ENCODE peak calls at places on chromosome 10, in four cellular contexts. One of them, this sample, is unnamed.

GRCh38 chr10:78543026-78543748 is 509.5 kb downstream of the RPS24 start:
- DNase-seq in heart left ventricle: no peak
- DNase-seq in dorsolateral prefrontal cortex: no peak
- DNase-seq in MV-4-11: no peak
- DNase-seq in this sample: no peak

GRCh38 chr10:46270086-46270811 is 16.5 kb upstream of the ANTXRL start:
- DNase-seq in heart left ventricle: no peak
- DNase-seq in dorsolateral prefrontal cortex: no peak
- DNase-seq in MV-4-11: no peak
- DNase-seq in this sample: no peak

GRCh38 chr10:88477343-88478085 is 105.6 kb downstream of the RNLS start:
- DNase-seq in heart left ventricle: no peak
- DNase-seq in dorsolateral prefrontal cortex: no peak
- DNase-seq in MV-4-11: no peak
- DNase-seq in this sample: no peak

GRCh38 chr10:34280599-34281374 is 534.3 kb downstream of the PARD3 start:
- DNase-seq in heart left ventricle: no peak
- DNase-seq in dorsolateral prefrontal cortex: no peak
- DNase-seq in MV-4-11: no peak
- DNase-seq in this sample: no peak

GRCh38 chr10:34580643-34581042 is 234.5 kb downstream of the PARD3 start:
- DNase-seq in heart left ventricle: no peak
- DNase-seq in dorsolateral prefrontal cortex: no peak
- DNase-seq in MV-4-11: no peak
- DNase-seq in this sample: no peak

GRCh38 chr10:23155166-23155565 is 36.9 kb upstream of the PTF1A start:
- DNase-seq in heart left ventricle: no peak
- DNase-seq in dorsolateral prefrontal cortex: no peak
- DNase-seq in MV-4-11: peak
- DNase-seq in this sample: no peak

GRCh38 chr10:131003455-131003854 is 308.1 kb downstream of the TCERG1L start:
- DNase-seq in heart left ventricle: no peak
- DNase-seq in dorsolateral prefrontal cortex: no peak
- DNase-seq in MV-4-11: no peak
- DNase-seq in this sample: no peak

GRCh38 chr10:15858895-15859294 is 1.4 kb downstream of the MINDY3 start:
- DNase-seq in heart left ventricle: no peak
- DNase-seq in dorsolateral prefrontal cortex: no peak
- DNase-seq in MV-4-11: no peak
- DNase-seq in this sample: no peak

GRCh38 chr10:43199088-43199683 is 60.9 kb downstream of the CSGALNACT2 start:
- DNase-seq in heart left ventricle: no peak
- DNase-seq in dorsolateral prefrontal cortex: no peak
- DNase-seq in MV-4-11: no peak
- DNase-seq in this sample: no peak

GRCh38 chr10:129881641-129882040 is 82.4 kb downstream of the EBF3 start:
- DNase-seq in heart left ventricle: no peak
- DNase-seq in dorsolateral prefrontal cortex: no peak
- DNase-seq in MV-4-11: peak
- DNase-seq in this sample: no peak

GRCh38 chr10:124381011-124381591 is 37.6 kb downstream of the OAT start:
- DNase-seq in heart left ventricle: no peak
- DNase-seq in dorsolateral prefrontal cortex: no peak
- DNase-seq in MV-4-11: no peak
- DNase-seq in this sample: no peak

GRCh38 chr10:49596836-49597235 is 13.3 kb upstream of the SLC18A3 start:
- DNase-seq in heart left ventricle: peak
- DNase-seq in dorsolateral prefrontal cortex: no peak
- DNase-seq in MV-4-11: no peak
- DNase-seq in this sample: no peak

GRCh38 chr10:31274310-31274709 is 44.7 kb upstream of the ZEB1 start:
- DNase-seq in heart left ventricle: no peak
- DNase-seq in dorsolateral prefrontal cortex: no peak
- DNase-seq in MV-4-11: peak
- DNase-seq in this sample: no peak

GRCh38 chr10:24851595-24851994 is 100.8 kb downstream of the PRTFDC1 start:
- DNase-seq in heart left ventricle: no peak
- DNase-seq in dorsolateral prefrontal cortex: no peak
- DNase-seq in MV-4-11: no peak
- DNase-seq in this sample: no peak

GRCh38 chr10:98202378-98202777 is 65.6 kb downstream of the LOXL4 start:
- DNase-seq in heart left ventricle: no peak
- DNase-seq in dorsolateral prefrontal cortex: no peak
- DNase-seq in MV-4-11: no peak
- DNase-seq in this sample: no peak

GRCh38 chr10:76906221-76906620 is 731.4 kb downstream of the KCNMA1 start:
- DNase-seq in heart left ventricle: no peak
- DNase-seq in dorsolateral prefrontal cortex: no peak
- DNase-seq in MV-4-11: no peak
- DNase-seq in this sample: no peak

GRCh38 chr10:44979281-44980181 is 922 bp upstream of the DEPP1 start:
- DNase-seq in heart left ventricle: no peak
- DNase-seq in dorsolateral prefrontal cortex: no peak
- DNase-seq in MV-4-11: no peak
- DNase-seq in this sample: no peak

GRCh38 chr10:96619120-96619519 is 32.3 kb upstream of the TM9SF3 start:
- DNase-seq in heart left ventricle: no peak
- DNase-seq in dorsolateral prefrontal cortex: no peak
- DNase-seq in MV-4-11: no peak
- DNase-seq in this sample: no peak

GRCh38 chr10:91924212-91925021 is 847 bp downstream of the BTAF1 start:
- DNase-seq in heart left ventricle: no peak
- DNase-seq in dorsolateral prefrontal cortex: no peak
- DNase-seq in MV-4-11: peak
- DNase-seq in this sample: no peak

GRCh38 chr10:122251459-122252255 is 19.4 kb upstream of the BTBD16 start:
- DNase-seq in heart left ventricle: no peak
- DNase-seq in dorsolateral prefrontal cortex: no peak
- DNase-seq in MV-4-11: no peak
- DNase-seq in this sample: no peak

GRCh38 chr10:27512548-27512947 is 8.4 kb downstream of the RAB18 start:
- DNase-seq in heart left ventricle: no peak
- DNase-seq in dorsolateral prefrontal cortex: no peak
- DNase-seq in MV-4-11: no peak
- DNase-seq in this sample: no peak

GRCh38 chr10:55410415-55410885 is 609.4 kb upstream of the PCDH15 start:
- DNase-seq in heart left ventricle: peak
- DNase-seq in dorsolateral prefrontal cortex: peak
- DNase-seq in MV-4-11: no peak
- DNase-seq in this sample: no peak

GRCh38 chr10:15879663-15880062 is 19.4 kb upstream of the MINDY3 start:
- DNase-seq in heart left ventricle: no peak
- DNase-seq in dorsolateral prefrontal cortex: no peak
- DNase-seq in MV-4-11: peak
- DNase-seq in this sample: no peak

GRCh38 chr10:102549549-102549948 is 45.8 kb downstream of the SUFU start:
- DNase-seq in heart left ventricle: no peak
- DNase-seq in dorsolateral prefrontal cortex: no peak
- DNase-seq in MV-4-11: no peak
- DNase-seq in this sample: no peak

GRCh38 chr10:17512341-17513001 is 58.1 kb upstream of the ST8SIA6 start:
- DNase-seq in heart left ventricle: peak
- DNase-seq in dorsolateral prefrontal cortex: no peak
- DNase-seq in MV-4-11: no peak
- DNase-seq in this sample: peak

GRCh38 chr10:63707254-63707910 is 186.2 kb downstream of the REEP3 start:
- DNase-seq in heart left ventricle: no peak
- DNase-seq in dorsolateral prefrontal cortex: no peak
- DNase-seq in MV-4-11: peak
- DNase-seq in this sample: peak

GRCh38 chr10:70534281-70534680 is 55.7 kb downstream of the PALD1 start:
- DNase-seq in heart left ventricle: no peak
- DNase-seq in dorsolateral prefrontal cortex: no peak
- DNase-seq in MV-4-11: no peak
- DNase-seq in this sample: no peak

GRCh38 chr10:127649642-127650041 is 87.3 kb upstream of the FOXI2 start:
- DNase-seq in heart left ventricle: no peak
- DNase-seq in dorsolateral prefrontal cortex: no peak
- DNase-seq in MV-4-11: no peak
- DNase-seq in this sample: peak

GRCh38 chr10:61029411-61029810 is 85.4 kb upstream of the RHOBTB1 start:
- DNase-seq in heart left ventricle: no peak
- DNase-seq in dorsolateral prefrontal cortex: no peak
- DNase-seq in MV-4-11: no peak
- DNase-seq in this sample: no peak

GRCh38 chr10:77800738-77801266 is 125.8 kb downstream of the DLG5 start:
- DNase-seq in heart left ventricle: no peak
- DNase-seq in dorsolateral prefrontal cortex: no peak
- DNase-seq in MV-4-11: no peak
- DNase-seq in this sample: no peak

GRCh38 chr10:72783290-72783689 is 91.3 kb downstream of the MCU start:
- DNase-seq in heart left ventricle: no peak
- DNase-seq in dorsolateral prefrontal cortex: peak
- DNase-seq in MV-4-11: no peak
- DNase-seq in this sample: no peak

GRCh38 chr10:113788604-113789083 is 37.2 kb downstream of the PLEKHS1 start:
- DNase-seq in heart left ventricle: no peak
- DNase-seq in dorsolateral prefrontal cortex: no peak
- DNase-seq in MV-4-11: peak
- DNase-seq in this sample: peak

GRCh38 chr10:29621161-29621560 is 13.6 kb downstream of the SVIL start:
- DNase-seq in heart left ventricle: no peak
- DNase-seq in dorsolateral prefrontal cortex: no peak
- DNase-seq in MV-4-11: no peak
- DNase-seq in this sample: no peak

GRCh38 chr10:60853107-60853506 is 74.8 kb downstream of the CDK1 start:
- DNase-seq in heart left ventricle: peak
- DNase-seq in dorsolateral prefrontal cortex: no peak
- DNase-seq in MV-4-11: no peak
- DNase-seq in this sample: no peak

GRCh38 chr10:6114758-6115410 is 26.1 kb downstream of the RBM17 start:
- DNase-seq in heart left ventricle: peak
- DNase-seq in dorsolateral prefrontal cortex: no peak
- DNase-seq in MV-4-11: no peak
- DNase-seq in this sample: no peak